ENCODE peak calls at places on chromosomes 7 and 10, in four cellular contexts. O is K562, Z is HEK293T, X is HepG2. R is an unnamed sample.
A peak's percentile ranks its signal among the peaks of the same experiment; 100 is the strongest.

GRCh38 chr10:132536964-132537712 is 449 bp upstream of the INPP5A start:
- DNase-seq in O (peak; percentile 96), Z (peak; percentile 100), X (peak; percentile 95), R (peak; percentile 100)

GRCh38 chr10:118447478-118447877 is 105.4 kb upstream of the FAM204A start:
- DNase-seq in O (no peak), Z (no peak), X (no peak), R (no peak)

GRCh38 chr10:22977751-22978150 is 49.9 kb downstream of the ARMC3 start:
- DNase-seq in O (no peak), Z (no peak), X (no peak), R (no peak)

GRCh38 chr7:75688200-75689136 is 50.3 kb downstream of the HIP1 start:
- DNase-seq in O (no peak), Z (no peak), X (peak; percentile 87), R (no peak)

GRCh38 chr7:155405399-155406318 is 52.3 kb upstream of the EN2 start:
- DNase-seq in O (peak; percentile 18), Z (peak; percentile 64), X (no peak), R (peak; percentile 29)

GRCh38 chr7:124784879-124785818 is 19.6 kb upstream of the GPR37 start:
- DNase-seq in O (peak; percentile 70), Z (peak; percentile 59), X (peak; percentile 37), R (peak; percentile 60)

GRCh38 chr7:23115991-23116390 is 10.4 kb downstream of the KLHL7 start:
- DNase-seq in O (no peak), Z (no peak), X (no peak), R (no peak)

GRCh38 chr10:131184503-131184902 is 127.0 kb downstream of the TCERG1L start:
- DNase-seq in O (no peak), Z (no peak), X (no peak), R (no peak)

GRCh38 chr7:122082670-122083069 is 61.4 kb downstream of the AASS start:
- DNase-seq in O (no peak), Z (no peak), X (no peak), R (no peak)

GRCh38 chr10:128734161-128734560 is 607.9 kb upstream of the MKI67 start:
- DNase-seq in O (no peak), Z (no peak), X (no peak), R (no peak)

GRCh38 chr10:106285199-106285598 is 879.3 kb downstream of the SORCS1 start:
- DNase-seq in O (no peak), Z (no peak), X (no peak), R (no peak)

GRCh38 chr7:156419782-156420181 is 220.8 kb upstream of the RNF32 start:
- DNase-seq in O (no peak), Z (no peak), X (no peak), R (no peak)

GRCh38 chr7:157658851-157659412 is 322.1 kb downstream of the DNAJB6 start:
- DNase-seq in O (no peak), Z (no peak), X (no peak), R (no peak)

GRCh38 chr10:16777473-16778370 is 39.5 kb downstream of the RSU1 start:
- DNase-seq in O (peak; percentile 70), Z (peak; percentile 65), X (peak; percentile 50), R (no peak)

GRCh38 chr10:118568327-118568848 is 27.1 kb downstream of the PRLHR start:
- DNase-seq in O (peak; percentile 58), Z (peak; percentile 74), X (peak; percentile 59), R (peak; percentile 17)

GRCh38 chr7:92634924-92635519 is 44.8 kb upstream of the FAM133B start:
- DNase-seq in O (peak; percentile 43), Z (no peak), X (peak; percentile 12), R (no peak)

GRCh38 chr10:66218981-66219587 is 706.8 kb upstream of the LRRTM3 start:
- DNase-seq in O (no peak), Z (no peak), X (no peak), R (no peak)

GRCh38 chr7:155380221-155380861 is 77.6 kb upstream of the EN2 start:
- DNase-seq in O (peak; percentile 86), Z (peak; percentile 95), X (peak; percentile 59), R (peak; percentile 84)

GRCh38 chr7:145986248-145986874 is 130.2 kb upstream of the CNTNAP2 start:
- DNase-seq in O (peak; percentile 38), Z (no peak), X (no peak), R (no peak)

GRCh38 chr7:149195180-149196150 is at the start of gene ZNF282:
- DNase-seq in O (peak; percentile 95), Z (peak; percentile 99), X (peak; percentile 85), R (peak; percentile 95)

GRCh38 chr7:4683884-4684565 is 1.9 kb downstream of the FOXK1 start:
- DNase-seq in O (peak; percentile 51), Z (no peak), X (peak; percentile 41), R (no peak)

GRCh38 chr7:73718438-73718881 is 1.0 kb downstream of the STX1A start:
- DNase-seq in O (no peak), Z (no peak), X (no peak), R (no peak)

GRCh38 chr10:4217653-4218052 is 432.6 kb upstream of the KLF6 start:
- DNase-seq in O (no peak), Z (no peak), X (no peak), R (no peak)
- TF ChIP-seq ELF4 in O (no peak), Z (no peak), X (no peak), R (no peak)

GRCh38 chr7:30019387-30019786 is 7.1 kb downstream of the FKBP14 start:
- DNase-seq in O (no peak), Z (no peak), X (no peak), R (no peak)

GRCh38 chr7:30023524-30023923 is 3.0 kb downstream of the FKBP14 start:
- DNase-seq in O (peak; percentile 13), Z (no peak), X (no peak), R (no peak)

GRCh38 chr7:30022991-30023390 is 3.5 kb downstream of the FKBP14 start:
- DNase-seq in O (no peak), Z (no peak), X (no peak), R (no peak)

GRCh38 chr7:30020535-30020934 is 6.0 kb downstream of the FKBP14 start:
- DNase-seq in O (no peak), Z (no peak), X (no peak), R (no peak)

DNA sequence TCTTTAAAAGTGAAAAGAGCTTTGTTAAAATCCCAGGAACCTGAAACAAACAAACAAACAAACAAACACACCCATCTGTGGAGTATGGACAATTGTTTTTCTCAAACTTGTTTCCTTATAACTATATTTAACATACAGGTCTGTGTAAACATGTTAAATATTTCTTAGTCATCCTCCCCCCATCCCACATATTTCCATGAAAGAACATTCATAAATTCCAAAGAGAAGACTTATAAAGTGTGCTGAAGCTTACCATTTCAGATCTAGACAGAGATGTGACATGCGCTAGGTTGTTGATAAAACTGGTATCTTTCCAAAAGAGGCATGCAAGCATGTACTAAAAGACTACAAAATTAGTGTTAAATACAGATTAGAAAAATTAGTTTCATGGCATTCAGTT is 6.5 kb downstream of the FKBP14 start:
- DNase-seq in O (no peak), Z (no peak), X (no peak), R (no peak)
- TF ChIP-seq ELF4 in O (no peak), Z (no peak), X (no peak), R (no peak)

DNA sequence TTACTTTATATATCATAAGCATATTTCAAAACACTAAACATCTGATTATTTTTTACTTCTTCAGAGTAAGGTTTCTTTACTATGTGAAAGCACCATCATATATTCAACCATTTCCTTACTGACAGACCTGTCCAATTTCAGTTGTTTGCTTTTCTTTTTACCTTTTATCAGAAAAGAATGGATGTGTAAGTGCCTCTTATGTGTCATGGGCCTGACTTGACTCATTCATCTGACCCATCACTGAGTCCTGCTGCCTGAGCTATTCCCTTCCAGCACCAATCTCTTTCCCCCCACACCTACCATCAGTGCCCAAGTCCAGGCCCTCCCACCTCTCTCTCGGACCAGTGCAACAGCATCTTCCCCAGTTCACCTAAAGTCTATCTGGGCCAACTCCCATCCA is 41.7 kb upstream of the ARID5B start:
- DNase-seq in O (no peak), Z (no peak), X (no peak), R (no peak)
- TF ChIP-seq ELF4 in O (no peak), Z (no peak), X (no peak), R (no peak)

GRCh38 chr7:41912426-41912825 is 209.5 kb upstream of the INHBA start:
- DNase-seq in O (no peak), Z (no peak), X (no peak), R (no peak)

GRCh38 chr7:41918597-41918996 is 215.7 kb upstream of the INHBA start:
- DNase-seq in O (no peak), Z (no peak), X (no peak), R (no peak)

GRCh38 chr7:41912851-41913580 is 210.1 kb upstream of the INHBA start:
- DNase-seq in O (no peak), Z (no peak), X (no peak), R (no peak)

GRCh38 chr7:41915861-41916260 is 213.0 kb upstream of the INHBA start:
- DNase-seq in O (no peak), Z (no peak), X (no peak), R (no peak)

GRCh38 chr7:41916450-41916927 is 213.6 kb upstream of the INHBA start:
- DNase-seq in O (no peak), Z (no peak), X (no peak), R (no peak)
- TF ChIP-seq ELF4 in O (no peak), Z (no peak), X (no peak), R (no peak)

DNA sequence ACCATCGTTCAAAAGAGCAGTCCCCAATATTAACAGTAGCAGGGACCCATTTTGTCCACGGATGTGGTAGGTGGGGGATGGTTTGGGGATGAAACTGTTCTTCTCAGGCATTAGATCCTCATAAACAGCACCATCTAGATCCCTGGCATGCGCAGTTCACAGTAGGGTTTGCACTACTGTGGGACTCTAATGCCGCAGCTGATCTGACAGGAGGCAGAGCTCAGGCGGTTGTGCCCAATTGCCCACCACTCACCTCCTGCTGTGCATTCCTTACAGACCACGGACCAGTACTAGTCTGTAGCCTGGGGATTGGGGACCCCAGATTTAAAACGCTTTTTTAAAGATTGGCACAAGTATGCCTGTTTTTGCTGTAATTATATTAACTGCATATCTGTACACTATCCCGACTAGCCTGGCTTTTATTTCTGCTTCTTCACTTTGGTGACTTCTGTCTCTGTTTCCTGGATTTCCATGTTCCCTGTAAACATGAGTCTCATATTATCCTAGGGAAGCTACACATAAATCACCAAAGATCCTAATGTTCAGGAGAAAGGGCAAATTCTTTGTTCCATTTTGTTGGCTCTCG is 163.3 kb upstream of the AKR1E2 start:
- DNase-seq in O (no peak), Z (no peak), X (no peak), R (no peak)
- TF ChIP-seq ELF4 in O (no peak), Z (no peak), X (no peak), R (no peak)

GRCh38 chr10:86936661-86937501 is 20.5 kb downstream of the MMRN2 start:
- DNase-seq in O (no peak), Z (no peak), X (no peak), R (peak; percentile 7)
- TF ChIP-seq ELF4 in O (no peak), Z (no peak), X (no peak), R (no peak)

GRCh38 chr7:28195925-28196324 is 15.3 kb upstream of the JAZF1 start:
- DNase-seq in O (no peak), Z (no peak), X (no peak), R (no peak)

GRCh38 chr7:28191751-28192150 is 11.2 kb upstream of the JAZF1 start:
- DNase-seq in O (no peak), Z (no peak), X (no peak), R (no peak)

GRCh38 chr7:28190077-28190476 is 9.5 kb upstream of the JAZF1 start:
- DNase-seq in O (no peak), Z (no peak), X (no peak), R (no peak)

GRCh38 chr7:28187012-28187411 is 6.4 kb upstream of the JAZF1 start:
- DNase-seq in O (no peak), Z (peak; percentile 19), X (no peak), R (no peak)

GRCh38 chr7:28192786-28193581 is 12.4 kb upstream of the JAZF1 start:
- DNase-seq in O (no peak), Z (no peak), X (no peak), R (no peak)
- TF ChIP-seq ELF4 in O (no peak), Z (no peak), X (no peak), R (no peak)